ENCODE peak calls at places on chromosomes 4 and X, in eight cellular contexts. Y, J, E, C, Q, R, V and T are unnamed samples.

GRCh38 chrX:22351966-22352365 is 79.3 kb downstream of the CBLL2 start:
- DNase-seq in Y (no peak), J (no peak), E (peak), C (no peak), Q (no peak), R (no peak), V (peak), T (no peak)

GRCh38 chrX:86133761-86134160 is 14.5 kb upstream of the DACH2 start:
- DNase-seq in Y (no peak), J (no peak), E (no peak), C (peak), Q (peak), R (no peak), V (peak), T (no peak)

GRCh38 chr4:73019462-73020047 is 50.0 kb downstream of the COX18 start:
- DNase-seq in Y (peak), J (peak), E (peak), C (peak), Q (peak), R (peak), V (peak), T (no peak)

GRCh38 chrX:14936561-14936960 is 63.3 kb downstream of the MOSPD2 start:
- DNase-seq in Y (peak), J (peak), E (peak), C (no peak), Q (no peak), R (peak), V (no peak), T (peak)

GRCh38 chr4:73257995-73258667 is 467 bp downstream of the ANKRD17 start:
- DNase-seq in Y (peak), J (no peak), E (peak), C (peak), Q (peak), R (peak), V (peak), T (no peak)

GRCh38 chr4:113646456-113646809 is 115.1 kb downstream of the CAMK2D start:
- DNase-seq in Y (peak), J (peak), E (peak), C (no peak), Q (no peak), R (no peak), V (no peak), T (peak)

GRCh38 chrX:33207056-33207455 is 4.3 kb downstream of the DMD start:
- DNase-seq in Y (no peak), J (no peak), E (peak), C (no peak), Q (no peak), R (no peak), V (peak), T (no peak)

GRCh38 chr4:89837385-89837995 is 529 bp upstream of the SNCA start:
- DNase-seq in Y (peak), J (no peak), E (peak), C (no peak), Q (no peak), R (no peak), V (peak), T (no peak)

GRCh38 chr4:80173387-80173786 is 23.9 kb upstream of the PRDM8 start:
- DNase-seq in Y (peak), J (no peak), E (peak), C (peak), Q (peak), R (no peak), V (peak), T (no peak)

GRCh38 chr4:186158966-186159365 is 32.4 kb upstream of the CYP4V2 start:
- DNase-seq in Y (no peak), J (no peak), E (no peak), C (no peak), Q (no peak), R (no peak), V (no peak), T (no peak)

GRCh38 chr4:153115322-153116100 is 88.7 kb upstream of the TRIM2 start:
- DNase-seq in Y (peak), J (peak), E (peak), C (peak), Q (peak), R (peak), V (peak), T (peak)

GRCh38 chr4:151114986-151115385 is 15.6 kb downstream of the RPS3A start:
- DNase-seq in Y (peak), J (no peak), E (no peak), C (no peak), Q (no peak), R (no peak), V (no peak), T (no peak)

GRCh38 chr4:139552908-139553307 is 3.1 kb downstream of the SETD7 start:
- DNase-seq in Y (no peak), J (no peak), E (no peak), C (no peak), Q (no peak), R (no peak), V (no peak), T (no peak)

GRCh38 chr4:73222466-73223257 is 35.9 kb downstream of the ANKRD17 start:
- DNase-seq in Y (peak), J (peak), E (peak), C (peak), Q (peak), R (peak), V (peak), T (peak)

GRCh38 chrX:39930777-39931553 is 166.8 kb downstream of the BCOR start:
- DNase-seq in Y (no peak), J (no peak), E (no peak), C (no peak), Q (no peak), R (no peak), V (no peak), T (no peak)

GRCh38 chr4:117164338-117164737 is 79.0 kb upstream of the TRAM1L1 start:
- DNase-seq in Y (no peak), J (peak), E (no peak), C (peak), Q (no peak), R (no peak), V (no peak), T (no peak)

GRCh38 chr4:151673913-151674520 is 86.8 kb downstream of the GATB start:
- DNase-seq in Y (no peak), J (no peak), E (no peak), C (no peak), Q (no peak), R (no peak), V (peak), T (no peak)

GRCh38 chr4:92825785-92826184 is 522.0 kb downstream of the GRID2 start:
- DNase-seq in Y (no peak), J (no peak), E (no peak), C (no peak), Q (no peak), R (no peak), V (no peak), T (no peak)

GRCh38 chrX:18888281-18888680 is 95.6 kb downstream of the PHKA2 start:
- DNase-seq in Y (no peak), J (no peak), E (no peak), C (no peak), Q (no peak), R (no peak), V (no peak), T (no peak)

GRCh38 chr4:45120163-45120562 is 393.8 kb upstream of the GNPDA2 start:
- DNase-seq in Y (no peak), J (no peak), E (peak), C (peak), Q (no peak), R (no peak), V (no peak), T (no peak)

GRCh38 chrX:69153060-69153730 is 12.1 kb downstream of the PJA1 start:
- DNase-seq in Y (no peak), J (no peak), E (no peak), C (no peak), Q (no peak), R (no peak), V (no peak), T (peak)

GRCh38 chrX:107628662-107629532 is 587 bp downstream of the PRPS1 start:
- DNase-seq in Y (peak), J (no peak), E (peak), C (peak), Q (peak), R (peak), V (peak), T (peak)

GRCh38 chrX:46903458-46904242 is 8.6 kb upstream of the JADE3 start:
- DNase-seq in Y (peak), J (peak), E (peak), C (peak), Q (peak), R (peak), V (peak), T (peak)

GRCh38 chr4:153497091-153497531 is 31.0 kb downstream of the TMEM131L start:
- DNase-seq in Y (peak), J (no peak), E (peak), C (no peak), Q (peak), R (no peak), V (peak), T (no peak)

GRCh38 chr4:24557036-24558022 is 27.0 kb downstream of the DHX15 start:
- DNase-seq in Y (peak), J (peak), E (no peak), C (no peak), Q (no peak), R (peak), V (peak), T (peak)

DNA sequence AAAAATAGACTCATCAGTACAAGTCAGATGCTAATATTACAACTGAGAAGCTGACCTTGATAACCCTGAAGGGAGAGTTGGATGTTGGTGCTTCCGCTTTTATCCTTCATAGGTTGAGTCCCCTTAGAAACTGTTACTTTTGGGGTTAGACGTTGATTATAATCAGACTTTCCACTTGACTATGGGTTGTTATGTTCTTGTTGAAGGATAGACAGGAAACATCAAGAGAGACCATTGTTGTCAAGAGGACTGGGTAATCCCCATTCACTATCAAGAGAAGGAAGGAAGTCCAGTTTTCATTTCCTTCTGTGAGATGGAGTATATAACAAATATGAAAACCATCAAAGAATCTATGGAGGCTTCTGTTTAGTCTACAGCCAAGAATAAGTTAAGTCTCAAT is 229.9 kb upstream of the AFF2 start:
- DNase-seq in Y (no peak), J (no peak), E (no peak), C (no peak), Q (peak), R (no peak), V (peak), T (no peak)
- H2AFZ ChIP-seq in Y (no peak), J (no peak), E (no peak), C (no peak), Q (peak), R (no peak), V (no peak), T (no peak)

GRCh38 chr4:77123403-77123802 is 33.6 kb upstream of the CCNG2 start:
- DNase-seq in Y (no peak), J (no peak), E (no peak), C (peak), Q (no peak), R (no peak), V (no peak), T (no peak)

GRCh38 chr4:77126844-77127614 is 30.0 kb upstream of the CCNG2 start:
- DNase-seq in Y (no peak), J (no peak), E (no peak), C (peak), Q (peak), R (no peak), V (no peak), T (no peak)

DNA sequence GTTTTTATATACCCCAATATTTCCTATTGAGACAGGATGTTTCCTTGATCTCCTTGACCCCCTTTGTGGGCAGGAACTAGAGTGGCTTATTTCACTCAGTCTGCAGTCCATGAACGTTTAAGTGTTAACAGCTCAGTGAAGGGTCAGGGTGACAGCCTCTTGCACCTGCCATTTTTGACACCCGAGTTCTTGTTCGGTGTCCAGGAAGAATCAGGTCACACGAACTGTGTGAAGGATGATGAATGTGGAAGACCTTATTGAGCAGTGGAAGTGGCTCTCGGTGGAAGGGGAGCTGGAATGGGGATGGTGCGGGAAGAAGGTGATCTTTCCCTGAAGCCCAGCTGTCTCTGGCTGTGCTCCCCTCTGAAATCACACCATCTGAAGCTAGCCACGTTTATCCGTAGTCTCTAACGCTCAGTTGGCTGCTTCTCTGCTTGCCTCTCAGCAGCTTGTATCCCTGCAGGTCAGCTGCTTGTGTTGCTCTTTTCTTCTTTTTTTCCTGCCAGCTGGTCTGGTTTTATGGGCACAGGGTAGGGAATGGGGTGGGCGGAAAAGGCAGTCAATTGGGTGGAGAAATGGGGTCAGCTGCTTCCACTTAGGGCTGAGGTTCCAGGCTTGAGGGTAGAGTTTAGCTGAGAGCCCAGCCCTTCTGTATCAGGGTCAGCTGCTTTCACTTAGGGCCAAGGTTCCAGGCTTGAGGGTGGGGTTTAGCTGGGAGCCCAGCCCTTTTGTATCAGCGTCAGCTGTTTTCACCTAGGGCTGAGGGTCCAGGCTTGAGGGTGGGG is 29.0 kb upstream of the CCNG2 start:
- DNase-seq in Y (no peak), J (no peak), E (no peak), C (no peak), Q (no peak), R (no peak), V (no peak), T (no peak)
- H2AFZ ChIP-seq in Y (no peak), J (no peak), E (peak), C (no peak), Q (peak), R (no peak), V (no peak), T (no peak)

GRCh38 chr4:141851246-141851891 is 215.0 kb downstream of the IL15 start:
- DNase-seq in Y (no peak), J (no peak), E (peak), C (no peak), Q (no peak), R (no peak), V (no peak), T (no peak)
- H2AFZ ChIP-seq in Y (no peak), J (no peak), E (no peak), C (no peak), Q (no peak), R (no peak), V (no peak), T (no peak)

GRCh38 chrX:10797493-10797892 is 177.1 kb upstream of the MID1 start:
- DNase-seq in Y (peak), J (no peak), E (peak), C (no peak), Q (no peak), R (no peak), V (peak), T (no peak)
- H2AFZ ChIP-seq in Y (no peak), J (no peak), E (no peak), C (no peak), Q (no peak), R (no peak), V (no peak), T (no peak)

DNA sequence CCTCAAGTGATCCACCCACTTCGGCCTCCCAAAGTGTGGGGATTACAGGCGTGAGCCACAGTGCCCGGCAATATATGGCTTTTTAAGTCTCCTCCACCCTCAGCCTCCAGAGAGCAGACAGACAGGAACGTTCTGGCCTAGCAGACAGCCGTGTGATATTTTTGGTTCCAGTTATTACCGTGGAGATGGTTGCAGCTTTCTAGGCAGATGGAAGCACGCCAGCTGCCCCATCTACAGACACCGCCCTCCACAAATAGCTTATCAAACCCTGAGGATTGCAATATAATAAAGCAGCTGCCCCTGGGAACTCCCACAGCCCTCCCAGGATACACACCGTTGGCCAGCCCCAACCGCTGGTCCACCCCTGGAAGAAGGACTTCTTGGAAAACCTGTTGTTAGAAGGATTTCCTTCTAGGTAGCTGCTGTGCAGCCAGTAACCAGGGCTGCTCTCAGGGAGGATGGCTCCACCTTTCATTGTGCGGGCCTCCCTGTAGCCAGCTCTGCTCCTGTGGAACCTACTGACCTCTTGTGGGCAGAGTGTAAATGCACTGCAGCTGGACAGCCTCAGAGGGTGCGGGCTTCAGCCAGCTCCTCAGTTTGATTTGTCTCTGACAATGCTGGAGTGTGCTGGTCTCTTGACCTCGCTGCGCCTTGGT is 44.0 kb downstream of the SLC25A5 start:
- DNase-seq in Y (peak), J (peak), E (peak), C (peak), Q (peak), R (peak), V (peak), T (peak)
- H2AFZ ChIP-seq in Y (peak), J (peak), E (peak), C (no peak), Q (no peak), R (no peak), V (no peak), T (no peak)

GRCh38 chrX:27336466-27337091 is 126.6 kb downstream of the PPP4R3C start:
- DNase-seq in Y (no peak), J (peak), E (peak), C (peak), Q (peak), R (peak), V (peak), T (peak)
- H2AFZ ChIP-seq in Y (no peak), J (peak), E (no peak), C (peak), Q (no peak), R (no peak), V (no peak), T (no peak)

DNA sequence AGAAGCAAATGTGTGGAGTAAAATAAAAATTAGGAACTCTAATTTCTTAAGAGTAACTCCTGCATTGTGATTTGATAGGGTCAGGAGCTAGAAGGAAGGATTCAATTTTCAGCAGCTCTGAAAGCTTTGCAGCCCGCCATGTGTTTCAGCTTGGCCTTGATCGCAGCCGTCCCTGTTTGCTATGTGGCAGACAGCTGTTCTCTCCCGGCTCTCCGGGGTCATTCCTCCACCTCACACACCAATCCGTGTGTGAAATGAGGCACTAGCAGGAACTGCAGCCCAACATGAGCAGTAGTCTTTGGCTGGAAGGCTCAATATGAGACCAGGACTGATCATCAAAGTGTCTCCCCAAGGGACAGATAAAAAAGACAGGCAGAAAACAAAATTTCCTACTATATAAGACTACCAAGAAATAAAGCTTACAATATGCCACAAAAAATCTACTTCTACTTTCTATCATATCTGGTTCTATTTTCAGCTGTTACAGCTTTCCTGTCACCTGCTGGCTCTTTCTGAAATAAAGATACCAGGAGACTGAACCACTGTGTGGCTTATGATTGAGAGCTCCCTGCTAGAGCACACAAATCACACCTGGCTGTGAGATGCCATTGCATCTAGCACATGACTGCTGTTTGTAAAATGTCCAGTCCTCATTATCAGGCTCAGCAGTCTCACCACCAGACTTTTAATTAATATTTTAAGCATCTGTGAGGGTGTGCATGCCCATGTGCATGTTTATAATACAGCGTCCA is 44.1 kb upstream of the SEC24B start:
- DNase-seq in Y (no peak), J (no peak), E (no peak), C (peak), Q (peak), R (no peak), V (no peak), T (no peak)
- H2AFZ ChIP-seq in Y (no peak), J (no peak), E (no peak), C (peak), Q (peak), R (no peak), V (no peak), T (no peak)

GRCh38 chrX:154751669-154752271 is 893 bp upstream of the GAB3 start:
- DNase-seq in Y (no peak), J (no peak), E (no peak), C (no peak), Q (no peak), R (no peak), V (peak), T (no peak)
- H2AFZ ChIP-seq in Y (no peak), J (no peak), E (no peak), C (no peak), Q (no peak), R (no peak), V (no peak), T (no peak)

DNA sequence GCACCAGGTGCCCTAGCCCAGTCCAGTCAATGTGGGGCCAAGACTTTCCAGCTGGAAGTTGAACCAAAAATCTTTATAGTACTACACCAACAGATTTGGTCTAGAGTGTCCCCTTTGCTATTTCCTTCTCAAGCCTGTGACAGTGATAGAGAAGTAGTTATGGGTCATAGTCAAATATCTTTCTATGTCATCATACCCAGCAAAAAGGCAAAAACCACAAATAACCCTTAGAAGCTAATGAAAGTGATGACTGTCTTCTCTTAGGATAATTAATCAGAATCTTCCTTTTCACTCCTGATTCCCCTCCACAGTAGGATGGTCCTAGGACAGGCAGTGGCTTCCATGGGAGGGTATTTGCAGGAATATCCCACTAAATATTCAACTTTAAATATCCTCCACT is 154.7 kb downstream of the STK32B start:
- DNase-seq in Y (no peak), J (no peak), E (no peak), C (no peak), Q (no peak), R (no peak), V (no peak), T (no peak)
- H2AFZ ChIP-seq in Y (no peak), J (no peak), E (no peak), C (no peak), Q (no peak), R (no peak), V (no peak), T (no peak)